ENCODE peak calls at places on chromosomes 4 and X, in ten cellular contexts. Q is AG10803, T is astrocyte of the spinal cord, H is heart right ventricle, B is HCT116, X is fibroblast of mammary gland, R is tibial nerve, Y is sigmoid colon, U is gastrocnemius medialis, D is neuronal stem cell. I is an unnamed sample.

GRCh38 chr4:42638993-42639392 is 17.9 kb downstream of the ATP8A1 start:
- DNase-seq in T (no peak), R (no peak), B (no peak), D (no peak), U (no peak), Y (no peak), Q (no peak), X (no peak), H (no peak), I (no peak)

GRCh38 chr4:52932586-52933482 is 70.7 kb downstream of the RASL11B start:
- DNase-seq in X (peak), U (no peak), H (no peak), T (peak), D (no peak), B (no peak), R (no peak), Y (no peak), Q (peak), I (no peak)

GRCh38 chr4:111798840-111799239 is 346.4 kb upstream of the FAM241A start:
- DNase-seq in Y (no peak), B (no peak), H (no peak), D (no peak), Q (no peak), R (no peak), T (no peak), X (no peak), U (no peak), I (no peak)

GRCh38 chr4:140109626-140110213 is 44.3 kb downstream of the MAML3 start:
- DNase-seq in R (no peak), H (no peak), T (no peak), U (no peak), X (no peak), Q (no peak), B (no peak), D (peak), Y (no peak), I (no peak)

GRCh38 chrX:41666251-41666650 is 22.5 kb upstream of the GPR34 start:
- DNase-seq in T (peak), U (no peak), D (no peak), R (no peak), H (no peak), X (peak), Q (peak), B (no peak), Y (no peak), I (no peak)

GRCh38 chrX:40098264-40099045 is 697 bp upstream of the BCOR start:
- DNase-seq in D (no peak), H (peak), U (no peak), R (no peak), X (no peak), T (peak), Y (no peak), B (no peak), Q (no peak), I (no peak)

GRCh38 chrX:38110231-38110630 is 103.9 kb downstream of the SYTL5 start:
- DNase-seq in B (no peak), Q (no peak), X (peak), U (no peak), H (no peak), R (no peak), T (peak), D (no peak), Y (no peak), I (no peak)

GRCh38 chr4:69910016-69910782 is 20.7 kb upstream of the CSN1S1 start:
- DNase-seq in T (peak), H (no peak), Q (peak), R (no peak), B (no peak), U (no peak), X (peak), Y (no peak), D (no peak), I (no peak)

GRCh38 chrX:104098151-104098808 is 14.0 kb upstream of the ZCCHC18 start:
- DNase-seq in R (peak), U (peak), B (peak), T (peak), D (peak), Y (peak), X (peak), H (peak), Q (peak), I (peak)

GRCh38 chr4:48653217-48654014 is 126.7 kb downstream of the FRYL start:
- DNase-seq in H (peak), T (peak), R (peak), U (peak), B (no peak), Q (peak), X (peak), Y (peak), D (peak), I (peak)

GRCh38 chr4:42915484-42915883 is 23.0 kb downstream of the GRXCR1 start:
- DNase-seq in U (no peak), R (no peak), Q (no peak), Y (no peak), H (no peak), X (no peak), T (no peak), B (no peak), D (no peak), I (no peak)

DNA sequence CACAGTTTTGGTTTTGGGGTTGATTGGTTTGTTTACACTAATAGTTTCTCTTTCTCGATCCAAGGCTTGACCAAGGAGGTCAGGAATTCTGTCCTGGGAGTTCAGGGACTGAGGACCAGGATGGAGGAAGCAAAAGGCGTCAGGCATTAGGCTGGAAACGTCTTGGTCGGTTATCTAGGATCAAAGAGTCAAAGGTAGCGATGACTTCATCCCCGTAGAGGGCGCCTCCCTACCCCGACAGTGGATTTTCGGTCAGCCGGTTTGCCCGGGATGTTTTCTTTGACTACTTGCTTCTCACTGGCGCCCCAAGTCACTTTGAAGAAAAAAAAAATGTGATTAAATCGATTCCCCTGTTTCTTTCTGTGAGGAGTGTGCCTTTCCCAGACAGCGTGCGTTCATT is 985 bp upstream of the FHDC1 start:
- DNase-seq in D (peak), T (no peak), Q (no peak), U (no peak), Y (no peak), R (no peak), X (no peak), B (peak), H (no peak), I (no peak)
- H3K4me3 ChIP-seq in D (peak), T (no peak), Q (no peak), U (no peak), Y (no peak), R (no peak), X (no peak), B (peak), H (no peak), I (no peak)

DNA sequence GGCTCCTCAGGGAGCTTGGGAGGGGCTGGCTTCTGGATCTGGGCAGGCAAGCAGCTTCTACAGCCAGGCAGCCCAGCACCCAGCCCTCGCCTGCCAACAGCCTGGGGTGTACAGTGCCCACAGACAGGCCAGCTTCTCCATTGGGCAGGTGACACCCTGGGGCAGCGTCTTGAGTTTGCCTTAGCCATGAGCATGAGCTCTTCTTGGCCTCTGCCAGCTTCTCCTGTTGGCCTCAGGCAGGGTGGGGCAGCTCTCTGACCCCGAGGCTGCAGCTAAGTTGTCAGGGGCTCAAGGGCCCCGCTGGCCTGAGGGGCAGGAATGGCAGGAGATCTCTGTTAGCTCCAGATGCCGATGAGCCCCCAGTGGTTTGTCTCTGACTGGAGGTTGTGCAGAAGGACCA is 7.8 kb upstream of the CNGA2 start:
- DNase-seq in T (no peak), U (no peak), H (no peak), X (no peak), D (no peak), Q (no peak), Y (no peak), R (no peak), B (no peak), I (no peak)
- H3K4me3 ChIP-seq in T (no peak), U (no peak), H (no peak), X (no peak), D (no peak), Q (no peak), Y (no peak), R (no peak), B (no peak), I (no peak)

GRCh38 chr4:72319596-72319995 is 249.4 kb downstream of the ADAMTS3 start:
- DNase-seq in H (no peak), T (peak), Q (peak), R (no peak), D (no peak), U (no peak), X (peak), Y (no peak), B (no peak), I (peak)
- H3K4me3 ChIP-seq in H (no peak), T (no peak), Q (no peak), R (no peak), D (no peak), U (no peak), X (no peak), Y (no peak), B (no peak), I (no peak)

GRCh38 chr4:10893417-10893816 is 208.8 kb upstream of the CLNK start:
- DNase-seq in Q (no peak), T (no peak), X (no peak), Y (no peak), R (no peak), D (no peak), H (no peak), U (no peak), B (no peak), I (no peak)
- H3K4me3 ChIP-seq in Q (no peak), T (no peak), X (no peak), Y (no peak), R (no peak), D (no peak), H (no peak), U (no peak), B (no peak), I (no peak)

GRCh38 chr4:4386296-4386735 is 586 bp upstream of the NSG1 start:
- DNase-seq in X (no peak), B (no peak), Y (peak), R (no peak), U (no peak), D (no peak), H (no peak), Q (no peak), T (no peak), I (no peak)

GRCh38 chr4:4388418-4388817 is 1.5 kb downstream of the NSG1 start:
- DNase-seq in T (no peak), Y (no peak), D (no peak), Q (no peak), B (no peak), R (no peak), U (no peak), H (no peak), X (no peak), I (no peak)

GRCh38 chr4:4386736-4387392 is at the start of gene NSG1:
- DNase-seq in U (no peak), R (no peak), X (peak), Q (peak), B (no peak), Y (no peak), T (peak), D (peak), H (no peak), I (no peak)

GRCh38 chr4:4388836-4389575 is 2.1 kb downstream of the NSG1 start:
- DNase-seq in U (no peak), B (no peak), X (no peak), D (no peak), Y (peak), T (no peak), Q (no peak), R (no peak), H (no peak), I (no peak)

GRCh38 chr4:4387531-4388311 is 819 bp downstream of the NSG1 start:
- DNase-seq in R (no peak), D (no peak), X (no peak), Q (no peak), Y (peak), U (no peak), B (no peak), T (no peak), H (no peak), I (no peak)
- H3K4me3 ChIP-seq in R (peak), D (peak), X (no peak), Q (no peak), Y (peak), U (peak), B (no peak), T (peak), H (peak), I (peak)

GRCh38 chrX:2499507-2499906 is 1.3 kb downstream of the DHRSX start:
- DNase-seq in Q (no peak), T (no peak), H (no peak), Y (no peak), X (no peak), D (no peak), R (no peak), B (no peak), U (no peak), I (no peak)

GRCh38 chrX:2497961-2498780 is 2.6 kb downstream of the DHRSX start:
- DNase-seq in H (no peak), Q (peak), U (no peak), B (no peak), D (no peak), R (peak), T (peak), Y (no peak), X (peak), I (no peak)

GRCh38 chrX:2500091-2500680 is 590 bp downstream of the DHRSX start:
- DNase-seq in Q (peak), D (no peak), T (peak), U (no peak), X (peak), H (peak), Y (no peak), B (no peak), R (no peak), I (no peak)

GRCh38 chrX:2500681-2501151 is at the start of the genes DHRSX and ZBED1:
- DNase-seq in T (no peak), X (no peak), Q (peak), H (peak), D (peak), U (no peak), B (no peak), R (no peak), Y (no peak), I (no peak)

DNA sequence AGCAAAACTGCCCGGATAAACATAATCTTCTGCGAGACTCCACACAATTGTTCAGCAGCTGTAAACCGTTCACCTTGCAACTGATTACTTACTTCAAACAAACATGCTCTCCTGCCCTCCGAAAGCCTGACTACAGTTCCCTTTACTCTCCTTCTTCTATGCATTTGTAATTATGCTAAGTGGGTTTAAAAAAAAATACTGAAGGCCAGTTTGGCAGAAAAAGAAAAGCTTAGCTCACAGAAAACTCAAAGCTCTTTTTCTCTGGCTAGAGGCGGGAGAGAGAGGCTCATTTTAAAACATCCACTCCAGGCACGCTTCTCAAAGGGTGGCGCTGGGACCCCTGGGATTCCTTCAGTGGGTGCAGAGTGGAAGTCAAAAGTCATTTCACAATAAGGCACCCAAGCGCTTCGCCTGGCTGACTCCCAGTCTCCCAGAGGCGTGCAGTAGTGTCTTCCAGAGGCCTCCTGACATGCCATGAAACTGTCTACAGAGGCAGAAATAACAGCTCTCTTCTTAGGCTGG is 1.9 kb downstream of the DHRSX start:
- DNase-seq in R (peak), T (peak), Y (no peak), X (peak), H (peak), Q (peak), D (no peak), B (no peak), U (peak), I (no peak)
- H3K4me3 ChIP-seq in R (peak), T (peak), Y (peak), X (peak), H (peak), Q (peak), D (peak), B (no peak), U (peak), I (peak)

GRCh38 chr4:1312821-1313640 is 23.3 kb downstream of the MAEA start:
- DNase-seq in X (no peak), T (no peak), Q (no peak), B (no peak), D (no peak), Y (no peak), U (no peak), H (no peak), R (no peak), I (no peak)

GRCh38 chr4:1309261-1310010 is 19.7 kb downstream of the MAEA start:
- DNase-seq in Q (peak), R (peak), D (peak), X (peak), U (peak), B (no peak), Y (peak), H (peak), T (peak), I (peak)

GRCh38 chr4:1310796-1311715 is 21.4 kb downstream of the MAEA start:
- DNase-seq in B (no peak), D (no peak), Y (no peak), T (no peak), U (no peak), Q (no peak), R (no peak), X (no peak), H (no peak), I (no peak)

GRCh38 chr4:1307951-1308735 is 18.5 kb downstream of the MAEA start:
- DNase-seq in U (no peak), R (no peak), X (no peak), H (no peak), Y (no peak), T (no peak), D (no peak), Q (no peak), B (no peak), I (no peak)

DNA sequence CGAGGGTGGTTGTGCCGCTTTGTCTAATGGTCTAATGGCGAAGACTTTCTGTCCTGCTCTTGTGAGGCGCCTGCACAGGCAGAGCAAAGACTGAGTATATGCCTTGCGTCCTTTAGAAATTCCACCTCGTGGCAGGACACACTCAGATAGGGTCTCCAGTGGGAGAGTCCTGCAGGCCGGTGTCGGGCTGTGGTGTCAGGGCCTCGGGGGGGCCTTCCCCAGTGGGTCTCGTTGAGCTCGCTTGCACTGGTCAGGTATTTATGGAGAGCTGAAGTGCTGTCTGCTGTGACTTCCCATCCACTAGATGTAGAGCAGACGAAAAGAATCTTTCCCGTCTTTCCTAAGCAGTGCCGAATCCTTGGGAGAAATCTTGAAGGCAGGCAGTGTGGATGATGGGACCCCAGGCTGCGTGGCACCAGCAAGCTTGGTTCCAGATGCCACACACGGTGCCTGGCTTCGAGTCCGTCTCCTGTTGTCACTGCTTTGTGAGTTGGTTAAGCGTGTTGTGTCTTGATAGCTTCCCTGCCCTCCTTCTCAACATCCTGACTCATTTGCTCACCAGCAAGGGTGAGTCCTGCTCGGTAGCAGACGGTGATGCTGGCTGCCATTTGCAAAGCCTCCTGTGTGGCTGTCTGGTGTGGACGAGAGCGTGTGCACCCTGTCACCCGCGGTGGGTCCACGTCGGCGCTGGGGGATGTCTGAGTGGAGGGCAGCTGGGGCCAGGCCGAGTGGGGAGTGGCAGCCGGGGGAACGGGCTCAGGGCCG is 20.5 kb downstream of the MAEA start:
- DNase-seq in D (no peak), X (peak), T (no peak), U (no peak), B (no peak), R (no peak), H (no peak), Y (no peak), Q (no peak), I (no peak)
- H3K4me3 ChIP-seq in D (peak), X (peak), T (peak), U (peak), B (no peak), R (peak), H (peak), Y (peak), Q (peak), I (peak)